ENCODE peak calls at places on chromosomes 12 and 14, in eight cellular contexts. S, Y, R, B, K, X, U and H are unnamed samples. For H3K4me1, the result is how much of the 10 kb centered on the place peaks cover.

GRCh38 chr12:101642115-101643067 is 47.6 kb downstream of the MYBPC1 start:
- ATAC-seq in B (peak), R (no peak), Y (peak), S (peak), U (peak), K (no peak), X (peak), H (peak)

GRCh38 chr12:41917827-41918445 is 226.7 kb downstream of the GXYLT1 start:
- ATAC-seq in Y (no peak), B (no peak), K (no peak), R (no peak), S (no peak), U (no peak), X (peak), H (no peak)

GRCh38 chr12:69066420-69067373 is 133.7 kb upstream of the CPM start:
- ATAC-seq in U (no peak), B (no peak), S (no peak), Y (no peak), X (peak), R (no peak), K (no peak), H (no peak)

GRCh38 chr12:53127169-53127568 is 23.9 kb downstream of the SOAT2 start:
- ATAC-seq in S (no peak), B (no peak), U (no peak), X (no peak), Y (no peak), R (no peak), K (no peak), H (no peak)

GRCh38 chr14:37874429-37875109 is 279.1 kb downstream of the TTC6 start:
- ATAC-seq in R (peak), S (peak), U (peak), X (peak), B (peak), K (peak), Y (peak), H (peak)

GRCh38 chr14:23831591-23831990 is 122.0 kb upstream of the DHRS4 start:
- ATAC-seq in U (no peak), S (no peak), R (no peak), B (no peak), Y (no peak), X (no peak), K (no peak), H (no peak)

GRCh38 chr14:75042040-75042439 is 9.2 kb downstream of the MLH3 start:
- ATAC-seq in S (no peak), B (peak), X (no peak), Y (peak), U (no peak), K (peak), R (no peak), H (no peak)

GRCh38 chr12:115398311-115398781 is 714.4 kb upstream of the TBX3 start:
- ATAC-seq in K (no peak), Y (no peak), R (peak), U (no peak), S (no peak), B (peak), X (no peak), H (no peak)

GRCh38 chr12:131800594-131801135 is 27.5 kb upstream of the MMP17 start:
- ATAC-seq in R (no peak), Y (no peak), X (no peak), S (no peak), B (no peak), U (no peak), K (no peak), H (no peak)

GRCh38 chr12:121872546-121873223 is 14.0 kb upstream of the HPD start:
- ATAC-seq in Y (peak), B (no peak), R (peak), K (no peak), U (peak), X (peak), S (peak), H (peak)

GRCh38 chr12:127041985-127042625 is 1224.9 kb upstream of the TMEM132C start:
- ATAC-seq in K (peak), X (no peak), U (no peak), R (no peak), S (no peak), B (no peak), Y (no peak), H (no peak)

GRCh38 chr12:92059976-92060375 is 85.7 kb downstream of the BTG1 start:
- ATAC-seq in S (peak), B (no peak), X (no peak), U (no peak), R (no peak), Y (no peak), K (peak), H (no peak)

GRCh38 chr12:131818821-131819585 is 9.2 kb upstream of the MMP17 start:
- ATAC-seq in K (no peak), R (no peak), U (peak), X (peak), B (peak), Y (no peak), S (peak), H (peak)

GRCh38 chr12:52615208-52615868 is 3.0 kb downstream of the KRT73 start:
- ATAC-seq in Y (no peak), U (no peak), B (no peak), R (no peak), X (no peak), K (no peak), S (no peak), H (no peak)

GRCh38 chr14:58918066-58918465 is 270.4 kb upstream of the DAAM1 start:
- ATAC-seq in X (no peak), R (no peak), Y (no peak), U (no peak), B (no peak), S (no peak), K (no peak), H (no peak)

GRCh38 chr14:76963366-76963765 is 65.1 kb downstream of the IRF2BPL start:
- ATAC-seq in K (no peak), U (no peak), B (no peak), Y (no peak), X (no peak), S (no peak), R (no peak), H (no peak)

GRCh38 chr14:100688598-100689499 is 37.8 kb upstream of the DLK1 start:
- ATAC-seq in R (peak), B (peak), X (peak), S (peak), K (no peak), U (no peak), Y (peak), H (no peak)

GRCh38 chr14:74816124-74816523 is 53.0 kb downstream of the YLPM1 start:
- ATAC-seq in S (no peak), B (no peak), Y (no peak), R (no peak), K (no peak), X (no peak), U (no peak), H (no peak)

GRCh38 chr12:65695077-65695865 is 129.0 kb upstream of the HMGA2 start:
- ATAC-seq in K (peak), Y (peak), U (peak), B (peak), S (peak), X (no peak), R (peak), H (no peak)

GRCh38 chr14:76654573-76654955 is 106.7 kb upstream of the VASH1 start:
- ATAC-seq in B (no peak), U (no peak), K (no peak), R (peak), X (no peak), S (no peak), Y (no peak), H (no peak)

GRCh38 chr12:121990692-121991603 is 30.7 kb upstream of the BCL7A start:
- ATAC-seq in U (no peak), R (no peak), B (no peak), X (no peak), K (peak), Y (no peak), S (no peak), H (no peak)

GRCh38 chr14:78959674-78960264 is 789.6 kb downstream of the NRXN3 start:
- ATAC-seq in Y (peak), U (peak), X (peak), K (peak), S (peak), B (peak), R (peak), H (peak)

GRCh38 chr12:120438495-120439198 is 734 bp downstream of the COX6A1 start:
- ATAC-seq in R (peak), K (peak), B (peak), Y (peak), U (peak), S (no peak), X (no peak), H (no peak)

GRCh38 chr14:75141062-75141461 is 14.2 kb upstream of the NEK9 start:
- ATAC-seq in K (no peak), S (no peak), B (no peak), Y (no peak), X (no peak), R (no peak), U (no peak), H (no peak)

GRCh38 chr14:78836777-78837176 is 666.6 kb downstream of the NRXN3 start:
- ATAC-seq in U (peak), Y (peak), X (peak), K (peak), S (no peak), R (peak), B (peak), H (no peak)

GRCh38 chr12:5898874-5899273 is 46.2 kb downstream of the ANO2 start:
- ATAC-seq in U (no peak), R (peak), K (no peak), B (no peak), X (peak), Y (no peak), S (no peak), H (no peak)

GRCh38 chr12:101539148-101539547 is 55.6 kb upstream of the MYBPC1 start:
- ATAC-seq in R (no peak), B (no peak), K (no peak), X (no peak), Y (no peak), U (no peak), S (peak), H (peak)

GRCh38 chr14:99809864-99810854 is 16.9 kb downstream of the EML1 start:
- ATAC-seq in B (peak), Y (no peak), K (no peak), U (peak), R (no peak), S (peak), X (peak), H (peak)

GRCh38 chr12:12477532-12477890 is 85.2 kb downstream of the DUSP16 start:
- ATAC-seq in R (no peak), Y (no peak), B (no peak), X (no peak), K (no peak), S (no peak), U (no peak), H (no peak)

GRCh38 chr14:21506557-21506956 is 4.6 kb downstream of the METTL3 start:
- ATAC-seq in S (no peak), U (no peak), R (no peak), X (no peak), B (no peak), K (no peak), Y (no peak), H (no peak)

GRCh38 chr14:21514341-21514740 is 3.2 kb upstream of the METTL3 start:
- ATAC-seq in S (no peak), Y (no peak), X (no peak), U (no peak), K (no peak), R (no peak), B (peak), H (no peak)

GRCh38 chr14:21509432-21510143 is 1.6 kb downstream of the METTL3 start:
- ATAC-seq in Y (no peak), R (no peak), X (no peak), U (peak), K (no peak), S (no peak), B (no peak), H (no peak)

GRCh38 chr14:21505009-21505553 is 6.1 kb downstream of the METTL3 start:
- ATAC-seq in K (peak), R (no peak), U (peak), S (no peak), B (no peak), X (no peak), Y (no peak), H (no peak)

GRCh38 chr14:21510735-21511657 is at the start of gene METTL3:
- ATAC-seq in K (peak), U (peak), X (peak), Y (peak), S (peak), R (peak), B (peak), H (peak)
- TF ChIP-seq POLR2AphosphoS5 in K (peak), U (peak), X (peak), Y (peak), S (peak), R (peak), B (peak), H (peak)

GRCh38 chr14:65077318-65077717 is 25.0 kb downstream of the MAX start:
- ATAC-seq in R (no peak), S (no peak), U (no peak), X (peak), Y (no peak), B (no peak), K (no peak), H (no peak)
- H3K4me1 ChIP-seq in R (under half), S (under half), U (under half), X (under half), Y (under half), B (under half), K (under half), H (under half)

GRCh38 chr12:24015771-24016170 is 66.3 kb upstream of the SOX5 start:
- ATAC-seq in B (no peak), R (no peak), X (no peak), U (no peak), Y (no peak), S (no peak), K (no peak), H (no peak)

GRCh38 chr12:24014240-24014639 is 64.8 kb upstream of the SOX5 start:
- ATAC-seq in U (no peak), Y (no peak), S (no peak), R (no peak), B (no peak), X (no peak), K (peak), H (no peak)

GRCh38 chr12:24014853-24015590 is 65.6 kb upstream of the SOX5 start:
- ATAC-seq in B (no peak), Y (no peak), K (no peak), U (no peak), R (no peak), X (peak), S (no peak), H (no peak)

GRCh38 chr12:24011927-24012326 is 62.5 kb upstream of the SOX5 start:
- ATAC-seq in U (no peak), Y (no peak), B (no peak), K (no peak), X (no peak), S (no peak), R (no peak), H (no peak)

DNA sequence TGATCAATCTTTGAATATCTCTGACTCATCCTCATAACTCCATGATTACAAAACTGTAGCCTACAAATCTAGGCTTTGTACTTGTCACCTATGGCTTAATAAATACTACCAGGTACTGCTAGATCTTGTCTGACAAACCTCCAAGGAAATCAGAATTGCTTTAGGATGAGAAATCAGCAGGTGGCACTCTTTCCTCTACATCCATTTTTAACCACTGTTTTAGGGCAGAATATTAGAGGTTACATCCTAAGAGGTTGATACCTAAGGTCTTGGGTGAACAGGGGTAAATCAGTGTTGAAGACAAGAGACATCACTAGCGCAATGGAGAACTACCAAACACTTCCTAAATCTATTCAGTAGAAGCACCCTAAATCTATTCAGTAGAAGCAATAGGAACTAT is 63.1 kb upstream of the SOX5 start:
- ATAC-seq in U (no peak), R (no peak), X (no peak), Y (no peak), B (peak), K (no peak), S (no peak), H (no peak)
- TF ChIP-seq CTCF in U (no peak), R (no peak), X (peak), Y (no peak), B (peak), K (peak), S (no peak), H (no peak)

GRCh38 chr12:54352891-54353874 is 11.1 kb downstream of the GPR84 start:
- ATAC-seq in S (peak), B (peak), K (no peak), R (no peak), X (peak), Y (peak), U (peak), H (peak)

GRCh38 chr12:54350743-54351142 is 13.5 kb downstream of the GPR84 start:
- ATAC-seq in R (no peak), B (no peak), U (no peak), K (no peak), S (no peak), Y (no peak), X (peak), H (no peak)

GRCh38 chr12:54349658-54350057 is 14.6 kb downstream of the GPR84 start:
- ATAC-seq in U (no peak), Y (no peak), B (no peak), K (no peak), R (no peak), X (no peak), S (no peak), H (no peak)

GRCh38 chr12:54349031-54349430 is 15.3 kb downstream of the GPR84 start:
- ATAC-seq in B (no peak), X (no peak), R (no peak), U (no peak), Y (no peak), S (no peak), K (no peak), H (no peak)

DNA sequence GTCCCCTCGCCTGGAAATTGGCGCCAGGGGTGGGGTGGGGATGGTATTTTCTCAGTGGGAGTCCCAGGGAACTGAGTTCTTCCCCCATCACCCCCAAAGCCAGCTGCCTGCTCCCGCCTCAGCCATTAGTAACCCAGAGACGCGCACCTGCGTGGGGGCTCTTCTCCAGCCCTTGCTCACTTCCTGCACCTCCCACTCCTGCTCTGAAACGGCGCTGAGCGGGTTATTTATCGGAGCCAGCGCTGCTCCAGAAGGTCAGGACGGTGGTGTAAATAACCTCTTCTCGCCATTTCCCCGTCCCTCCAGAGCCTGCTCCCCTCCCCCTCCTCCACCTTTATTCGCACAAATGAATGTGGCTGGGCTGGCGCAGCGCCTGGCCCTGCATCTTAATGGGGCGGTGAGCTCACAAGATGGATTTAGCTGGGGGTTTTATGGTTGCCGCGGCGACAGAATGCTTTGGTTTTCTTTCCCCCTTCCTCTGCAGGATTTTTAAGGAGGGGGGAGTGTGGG is 12.2 kb downstream of the GPR84 start:
- ATAC-seq in K (no peak), B (no peak), S (peak), X (peak), Y (no peak), R (no peak), U (peak), H (peak)
- TF ChIP-seq POLR2AphosphoS5 in K (no peak), B (no peak), S (no peak), X (peak), Y (no peak), R (no peak), U (peak), H (peak)

GRCh38 chr12:124502379-124502778 is 65.0 kb downstream of the NCOR2 start:
- ATAC-seq in S (no peak), B (no peak), K (no peak), U (no peak), Y (no peak), R (no peak), X (no peak), H (no peak)
- H3K4me1 ChIP-seq in S (half or more), B (under half), K (under half), U (under half), Y (half or more), R (under half), X (half or more), H (under half)

DNA sequence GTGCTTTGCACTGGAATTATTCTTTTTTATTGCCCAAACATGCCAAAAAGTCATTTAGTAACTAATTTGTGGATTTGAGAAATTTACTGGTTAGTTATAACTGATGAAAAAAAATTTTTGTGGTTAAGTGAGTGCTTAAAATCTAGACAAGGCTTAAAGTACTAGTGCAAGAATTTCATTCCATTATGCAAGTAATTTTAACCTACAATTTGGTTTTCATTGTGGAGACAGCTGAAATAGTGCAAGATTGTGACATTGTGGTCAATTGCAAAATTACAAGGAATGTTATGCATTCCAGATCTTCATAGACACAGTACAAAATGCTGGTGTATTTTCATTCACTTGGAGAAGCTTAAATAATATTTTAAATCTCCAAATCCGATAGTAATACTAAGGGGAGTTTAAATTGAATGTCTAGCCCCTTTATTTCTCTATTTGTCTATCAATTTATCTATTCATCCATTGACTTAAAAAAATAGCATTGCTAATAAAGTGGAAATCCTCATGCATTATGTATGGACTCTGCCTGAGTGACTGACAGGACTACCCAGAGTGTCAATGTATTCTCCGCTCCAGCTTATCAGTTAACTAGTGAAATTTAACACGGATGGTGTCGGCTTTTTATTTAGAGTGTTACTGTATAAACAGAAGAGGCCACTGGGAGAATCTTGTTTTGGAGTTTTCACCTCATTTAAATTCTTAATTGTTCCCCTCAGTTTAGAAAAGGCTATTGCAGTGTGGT is 125.9 kb downstream of the ALX1 start:
- ATAC-seq in U (no peak), K (no peak), S (no peak), X (no peak), B (no peak), Y (no peak), R (no peak), H (no peak)
- TF ChIP-seq CTCF in U (no peak), K (no peak), S (no peak), X (no peak), B (no peak), Y (no peak), R (no peak), H (no peak)

GRCh38 chr12:111799758-111800157 is 33.0 kb downstream of the ALDH2 start:
- ATAC-seq in X (no peak), R (no peak), U (no peak), Y (no peak), S (no peak), K (no peak), B (no peak), H (no peak)
- TF ChIP-seq POLR2AphosphoS5 in X (no peak), R (no peak), U (no peak), Y (no peak), S (no peak), K (no peak), B (no peak), H (no peak)